ENCODE peak calls at places on chromosomes 4 and X, in seven cellular contexts. W, Q, N, O, L, V and I are unnamed samples.

GRCh38 chr4:1232661-1233621 is 16.0 kb downstream of the CTBP1 start:
- DNase-seq in W (no peak), O (no peak), V (no peak), L (peak; percentile 80), N (peak; percentile 77), Q (peak; percentile 44), I (no peak)

GRCh38 chr4:184053476-184053875 is 148.4 kb downstream of the STOX2 start:
- DNase-seq in O (peak; percentile 33), W (no peak), V (no peak), L (no peak), Q (no peak), N (no peak), I (no peak)

GRCh38 chr4:185108669-185109068 is 34.4 kb upstream of the SLC25A4 start:
- DNase-seq in V (no peak), W (no peak), L (no peak), O (no peak), Q (no peak), N (no peak), I (no peak)

GRCh38 chrX:17697191-17697590 is 40.1 kb upstream of the SCML1 start:
- DNase-seq in N (no peak), V (peak; percentile 6), L (no peak), Q (no peak), O (no peak), W (no peak), I (no peak)

GRCh38 chr4:124067031-124067430 is 645.5 kb downstream of the ANKRD50 start:
- DNase-seq in O (no peak), V (no peak), W (no peak), Q (no peak), N (no peak), L (no peak), I (no peak)

GRCh38 chr4:181018472-181018871 is 1224.7 kb upstream of the TENM3 start:
- DNase-seq in V (no peak), N (no peak), Q (no peak), O (no peak), W (no peak), L (no peak), I (no peak)

GRCh38 chr4:189278559-189279165 is 662.0 kb upstream of the FRG1 start:
- DNase-seq in V (peak; percentile 32), L (no peak), Q (no peak), O (no peak), N (no peak), W (no peak), I (no peak)

GRCh38 chrX:150693782-150694574 is 782 bp downstream of the MTMR1 start:
- DNase-seq in V (peak; percentile 86), N (peak; percentile 64), Q (no peak), W (peak; percentile 77), L (peak; percentile 63), O (peak; percentile 65), I (peak; percentile 62)

GRCh38 chrX:134374294-134374693 is 85.7 kb upstream of the HPRT1 start:
- DNase-seq in L (no peak), Q (no peak), O (no peak), W (no peak), N (no peak), V (peak; percentile 11), I (no peak)

GRCh38 chr4:142331646-142332045 is 514.5 kb downstream of the INPP4B start:
- DNase-seq in O (no peak), N (no peak), W (no peak), Q (no peak), V (no peak), L (no peak), I (no peak)

GRCh38 chrX:63657821-63658220 is 127.2 kb downstream of the ARHGEF9 start:
- DNase-seq in Q (no peak), V (no peak), W (no peak), N (no peak), L (peak; percentile 89), O (no peak), I (peak; percentile 79)

GRCh38 chr4:57044279-57044678 is 65.6 kb downstream of the POLR2B start:
- DNase-seq in V (no peak), L (no peak), Q (no peak), N (no peak), W (no peak), O (no peak), I (no peak)

GRCh38 chr4:8540072-8540471 is 40.1 kb upstream of the GPR78 start:
- DNase-seq in W (no peak), L (no peak), V (no peak), Q (no peak), N (peak; percentile 22), O (no peak), I (no peak)

GRCh38 chr4:105836537-105836936 is 58.7 kb upstream of the NPNT start:
- DNase-seq in L (no peak), O (no peak), Q (no peak), V (no peak), W (no peak), N (no peak), I (no peak)

GRCh38 chr4:154743683-154744340 is at the start of gene LRAT:
- DNase-seq in Q (no peak), L (no peak), W (peak; percentile 79), V (no peak), O (peak; percentile 82), N (peak; percentile 58), I (no peak)

GRCh38 chr4:66266035-66266434 is 595.7 kb upstream of the EPHA5 start:
- DNase-seq in V (peak; percentile 67), N (no peak), O (no peak), L (no peak), Q (no peak), W (no peak), I (no peak)

DNA sequence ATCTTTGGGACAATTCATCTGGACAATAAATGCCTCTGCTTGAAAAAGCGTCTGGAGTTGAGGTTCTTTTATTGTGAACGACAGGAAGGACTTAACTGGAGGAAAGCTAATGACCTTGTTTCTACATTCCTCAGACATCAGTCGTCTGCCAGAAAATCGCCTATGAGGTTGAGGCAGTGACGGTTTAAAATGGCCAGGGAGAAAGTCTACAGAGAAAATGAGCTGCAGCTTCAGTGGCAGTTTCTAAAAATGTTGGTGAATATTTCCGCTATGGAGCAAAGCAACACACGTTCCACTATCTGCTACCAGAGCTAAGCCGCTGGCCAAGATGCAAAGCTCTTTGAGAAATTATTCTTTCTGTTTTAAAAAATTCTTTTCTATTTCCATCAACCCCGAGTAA is 116.9 kb upstream of the GALNT7 start:
- DNase-seq in L (no peak), V (peak; percentile 41), O (no peak), Q (no peak), N (no peak), W (no peak), I (peak; percentile 20)
- H3K27me3 ChIP-seq in L (no peaks in the 10 kb centered on the region), V (no peaks in the 10 kb centered on the region), O (no peaks in the 10 kb centered on the region), Q (no peaks in the 10 kb centered on the region), N (no peaks in the 10 kb centered on the region), W (no peaks in the 10 kb centered on the region), I (peaks cover 14% of the 10 kb centered on the region)

DNA sequence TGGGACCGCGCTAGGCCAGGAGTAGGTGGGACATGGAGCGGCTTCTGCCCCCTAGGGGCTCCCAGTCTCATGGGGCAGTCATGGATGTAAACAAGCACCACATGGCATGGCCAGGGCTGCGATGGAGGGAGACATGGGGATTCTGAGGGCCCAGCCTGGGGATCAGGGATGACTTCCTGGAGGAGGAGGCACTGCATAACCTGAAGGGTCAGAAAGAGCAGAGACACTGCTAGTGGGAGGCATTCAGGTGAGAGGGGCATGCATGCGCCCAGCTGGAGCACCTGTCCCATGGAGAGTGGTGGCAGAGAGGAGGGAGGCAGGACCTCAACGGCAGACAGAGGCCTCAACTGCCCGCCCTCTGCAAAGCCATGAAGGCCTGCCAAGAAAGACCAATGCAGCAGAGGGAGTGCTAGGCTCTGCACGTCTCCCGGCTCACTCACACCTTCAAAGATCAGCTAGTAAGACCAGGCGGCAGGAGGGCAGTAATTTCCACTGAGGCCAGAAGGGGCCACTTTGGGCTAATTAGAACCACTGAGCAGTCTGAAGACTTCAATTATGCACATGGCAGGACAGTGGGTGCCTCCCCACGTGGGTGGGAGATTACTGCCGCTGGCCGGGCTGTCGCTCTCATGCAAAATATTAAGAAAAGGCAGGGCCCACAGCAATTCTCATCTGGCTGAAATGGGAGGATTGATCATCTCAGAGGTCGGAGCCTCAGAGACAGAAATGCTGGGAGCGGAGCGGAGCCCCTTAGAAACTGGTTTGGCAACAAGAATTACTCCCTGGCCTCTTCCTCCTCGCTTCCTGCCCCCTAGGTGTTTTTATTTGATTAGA is 69.6 kb downstream of the PPP2R2C start:
- DNase-seq in Q (no peak), L (no peak), O (no peak), N (no peak), V (no peak), W (no peak), I (no peak)
- H3K27ac ChIP-seq in Q (no peak overlapping the region), L (no peak overlapping the region), O (no peak overlapping the region), N (no peak overlapping the region), V (no peak overlapping the region), W (no peak overlapping the region), I (no peak overlapping the region)

GRCh38 chrX:9440116-9440844 is 24.6 kb upstream of the TBL1X start:
- DNase-seq in L (no peak), N (no peak), Q (no peak), V (no peak), W (no peak), O (no peak), I (no peak)
- H3K4me3 ChIP-seq in L (no peak overlapping the region), N (no peak overlapping the region), Q (no peak overlapping the region), V (no peak overlapping the region), W (no peak overlapping the region), O (no peak overlapping the region), I (no peak overlapping the region)

GRCh38 chr4:110621839-110622751 is 782 bp downstream of the PITX2 start:
- DNase-seq in L (no peak), V (peak; percentile 71), O (no peak), Q (peak; percentile 35), W (no peak), N (no peak), I (peak; percentile 30)

GRCh38 chr4:110621328-110621812 is 1.5 kb downstream of the PITX2 start:
- DNase-seq in N (no peak), W (no peak), L (no peak), V (peak; percentile 72), Q (no peak), O (no peak), I (no peak)

GRCh38 chr4:110619001-110619350 is 3.9 kb downstream of the PITX2 start:
- DNase-seq in O (no peak), V (no peak), L (no peak), N (no peak), Q (no peak), W (no peak), I (no peak)

GRCh38 chr4:110619401-110620247 is 3.3 kb downstream of the PITX2 start:
- DNase-seq in L (no peak), Q (peak; percentile 57), N (no peak), V (peak; percentile 83), W (no peak), O (no peak), I (no peak)

GRCh38 chr4:110620352-110621327 is 2.2 kb downstream of the PITX2 start:
- DNase-seq in W (no peak), L (no peak), N (no peak), O (peak; percentile 62), Q (peak; percentile 67), V (peak; percentile 87), I (no peak)
- H3K27me3 ChIP-seq in W (peaks cover 96% of the 10 kb centered on the region), L (peaks cover 95% of the 10 kb centered on the region), N (peaks cover 14% of the 10 kb centered on the region), O (peaks cover 97% of the 10 kb centered on the region), Q (peaks cover 100% of the 10 kb centered on the region), V (no peaks in the 10 kb centered on the region), I (no peaks in the 10 kb centered on the region)